ENCODE peak calls at places on chromosomes 13 and 19, in eight cellular contexts. Q, P, A, X, L, N, W and H are unnamed samples.
A peak's percentile ranks its signal among the peaks of the same experiment; 100 is the strongest.

GRCh38 chr13:109764474-109765292 is 21.7 kb downstream of the IRS2 start:
- DNase-seq in X (no peak), L (peak; percentile 82), Q (peak; percentile 51), A (peak; percentile 69), N (peak; percentile 25), P (no peak), W (no peak), H (peak; percentile 52)

GRCh38 chr19:12672744-12673143 is 6.1 kb downstream of the WDR83 start:
- DNase-seq in Q (no peak), P (no peak), L (no peak), W (no peak), N (no peak), A (no peak), X (no peak), H (no peak)

GRCh38 chr19:11418518-11419506 is at the start of gene RGL3:
- DNase-seq in W (no peak), A (peak; percentile 46), P (peak; percentile 19), Q (peak; percentile 63), X (no peak), L (no peak), N (no peak), H (peak; percentile 90)

GRCh38 chr13:34696741-34697140 is 245.3 kb upstream of the NBEA start:
- DNase-seq in A (no peak), N (no peak), L (no peak), P (no peak), X (no peak), W (no peak), Q (no peak), H (no peak)

GRCh38 chr19:28437390-28438346 is 775.3 kb downstream of the UQCRFS1 start:
- DNase-seq in N (no peak), P (no peak), X (no peak), W (no peak), L (no peak), Q (no peak), A (no peak), H (no peak)

GRCh38 chr19:31347828-31348314 is 1.4 kb downstream of the TSHZ3 start:
- DNase-seq in L (no peak), A (peak; percentile 38), X (no peak), Q (no peak), N (no peak), P (no peak), W (no peak), H (no peak)

GRCh38 chr19:18672606-18673337 is 10.7 kb upstream of the CRTC1 start:
- DNase-seq in Q (peak; percentile 50), P (no peak), L (no peak), N (no peak), A (peak; percentile 25), W (no peak), X (no peak), H (no peak)

GRCh38 chr19:43782689-43783231 is 2.0 kb upstream of the KCNN4 start:
- DNase-seq in P (no peak), W (no peak), N (no peak), A (no peak), L (no peak), Q (no peak), X (no peak), H (no peak)

GRCh38 chr13:113400621-113401451 is 36.9 kb upstream of the GRTP1 start:
- DNase-seq in Q (peak; percentile 60), N (no peak), L (no peak), W (no peak), X (no peak), A (no peak), P (peak; percentile 70), H (peak; percentile 63)

GRCh38 chr19:48614436-48615144 is at the start of gene FAM83E:
- DNase-seq in L (no peak), P (no peak), N (no peak), Q (no peak), W (no peak), A (no peak), X (no peak), H (no peak)

GRCh38 chr19:47186337-47187022 is 44.5 kb downstream of the BBC3 start:
- DNase-seq in A (no peak), N (no peak), W (peak; percentile 51), Q (no peak), P (no peak), X (peak; percentile 74), L (no peak), H (no peak)

GRCh38 chr19:40225440-40226305 is 816 bp downstream of the CCNP start:
- DNase-seq in W (no peak), L (no peak), P (no peak), N (no peak), X (no peak), Q (no peak), A (peak; percentile 17), H (no peak)

GRCh38 chr19:14383898-14384669 is 2.8 kb downstream of the ADGRE5 start:
- DNase-seq in X (peak; percentile 58), W (no peak), P (no peak), N (no peak), A (peak; percentile 72), L (no peak), Q (no peak), H (peak; percentile 63)

GRCh38 chr19:19662866-19663291 is 597 bp downstream of the ATP13A1 start:
- DNase-seq in X (no peak), N (no peak), L (no peak), A (peak; percentile 27), W (peak; percentile 26), Q (no peak), P (no peak), H (no peak)

GRCh38 chr19:55075366-55075998 is at the start of gene EPS8L1:
- DNase-seq in X (no peak), P (no peak), N (no peak), L (no peak), Q (no peak), A (no peak), W (no peak), H (no peak)

GRCh38 chr13:71661921-71662320 is 205.1 kb downstream of the DACH1 start:
- DNase-seq in W (no peak), Q (no peak), L (no peak), X (no peak), A (no peak), N (no peak), P (no peak), H (no peak)

GRCh38 chr13:78193853-78194252 is 275.2 kb upstream of the EDNRB start:
- DNase-seq in L (no peak), P (no peak), A (no peak), W (no peak), Q (no peak), X (no peak), N (no peak), H (no peak)

GRCh38 chr13:110647365-110647737 is 32.0 kb downstream of the NAXD start:
- DNase-seq in A (no peak), P (no peak), W (no peak), L (no peak), N (no peak), Q (no peak), X (no peak), H (no peak)

GRCh38 chr19:28494466-28494865 is 718.5 kb downstream of the UQCRFS1 start:
- DNase-seq in W (no peak), P (no peak), A (no peak), L (no peak), N (no peak), Q (no peak), X (no peak), H (no peak)

GRCh38 chr13:54637377-54637776 is 1608.8 kb downstream of the OLFM4 start:
- DNase-seq in P (no peak), N (no peak), Q (no peak), X (no peak), W (no peak), L (no peak), A (peak; percentile 0), H (no peak)

GRCh38 chr19:47778089-47778953 is at the start of gene SELENOW:
- DNase-seq in N (peak; percentile 87), A (peak; percentile 76), W (peak; percentile 66), P (peak; percentile 87), Q (peak; percentile 79), X (peak; percentile 76), L (peak; percentile 82), H (peak; percentile 91)

GRCh38 chr13:77863037-77863630 is 55.5 kb downstream of the EDNRB start:
- DNase-seq in A (no peak), L (no peak), W (no peak), N (no peak), P (no peak), X (no peak), Q (no peak), H (no peak)

GRCh38 chr19:41690801-41691065 is 2.7 kb upstream of the CEACAM7 start:
- DNase-seq in P (no peak), N (no peak), A (no peak), W (no peak), Q (no peak), L (no peak), X (no peak), H (no peak)

GRCh38 chr19:2475018-2475701 is 767 bp upstream of the GADD45B start:
- DNase-seq in P (peak; percentile 29), W (no peak), Q (peak; percentile 54), N (peak; percentile 53), X (peak; percentile 59), L (no peak), A (peak; percentile 76), H (peak; percentile 84)

GRCh38 chr13:72255908-72256307 is 388.9 kb upstream of the DACH1 start:
- DNase-seq in N (no peak), A (peak; percentile 62), W (no peak), L (peak; percentile 24), Q (no peak), X (no peak), P (no peak), H (no peak)

GRCh38 chr19:50833802-50834167 is 411 bp upstream of the KLK15 start:
- DNase-seq in P (no peak), A (no peak), L (no peak), X (no peak), W (no peak), Q (no peak), N (no peak), H (no peak)